ENCODE peak calls at places on chromosomes 2 and 18, in eight cellular contexts. Q, Y, T, E, S, A, U and P are unnamed samples.

GRCh38 chr2:138433995-138434991 is 67.3 kb upstream of the SPOPL start:
- DNase-seq in S (no peak), U (no peak), A (peak), Y (no peak), Q (peak), T (no peak), E (no peak), P (no peak)

GRCh38 chr2:158676696-158677095 is 118.4 kb upstream of the DAPL1 start:
- DNase-seq in T (no peak), Y (no peak), U (no peak), Q (no peak), E (no peak), A (no peak), S (no peak), P (no peak)

GRCh38 chr2:105785095-105785847 is 40.6 kb downstream of the NCK2 start:
- DNase-seq in A (no peak), U (no peak), Y (no peak), T (no peak), E (no peak), S (no peak), Q (no peak), P (no peak)

GRCh38 chr18:61502472-61502871 is 169.2 kb downstream of the CDH20 start:
- DNase-seq in Q (peak), T (peak), A (peak), E (peak), Y (peak), U (peak), S (no peak), P (peak)

GRCh38 chr2:182496596-182496995 is 69.8 kb upstream of the PDE1A start:
- DNase-seq in Y (no peak), Q (no peak), T (no peak), E (no peak), A (no peak), S (no peak), U (no peak), P (no peak)

GRCh38 chr2:194842871-194843270 is 814.2 kb upstream of the SLC39A10 start:
- DNase-seq in U (no peak), S (no peak), A (no peak), Y (no peak), T (no peak), Q (no peak), E (no peak), P (no peak)

GRCh38 chr2:52821631-52822030 is 946.0 kb upstream of the CHAC2 start:
- DNase-seq in T (no peak), Q (no peak), E (no peak), A (no peak), U (no peak), Y (peak), S (no peak), P (peak)

GRCh38 chr18:76445741-76446232 is 49.3 kb downstream of the ZNF516 start:
- DNase-seq in Q (no peak), U (no peak), A (no peak), S (no peak), Y (no peak), E (no peak), T (no peak), P (no peak)

GRCh38 chr2:61157371-61158003 is 4.5 kb upstream of the C2orf74 start:
- DNase-seq in Q (no peak), T (no peak), Y (no peak), U (no peak), E (no peak), A (no peak), S (no peak), P (no peak)

GRCh38 chr2:174681983-174682577 is 82.2 kb downstream of the CHRNA1 start:
- DNase-seq in Q (peak), E (peak), U (peak), S (peak), T (peak), A (no peak), Y (peak), P (peak)

GRCh38 chr18:53629356-53629755 is 595.1 kb downstream of the MBD2 start:
- DNase-seq in U (no peak), Q (no peak), T (no peak), E (no peak), Y (no peak), A (no peak), S (no peak), P (no peak)

GRCh38 chr2:241612156-241613017 is 24.6 kb downstream of the THAP4 start:
- DNase-seq in Q (no peak), T (no peak), Y (no peak), E (no peak), S (no peak), U (no peak), A (no peak), P (no peak)

GRCh38 chr2:32732912-32733472 is 105.1 kb downstream of the TTC27 start:
- DNase-seq in E (no peak), Y (no peak), U (no peak), Q (no peak), S (no peak), T (no peak), A (no peak), P (no peak)

GRCh38 chr2:172339431-172340010 is 87.9 kb upstream of the ITGA6 start:
- DNase-seq in Q (no peak), T (no peak), U (no peak), Y (peak), A (no peak), E (no peak), S (no peak), P (no peak)

GRCh38 chr2:162243305-162243693 is at the start of gene FAP:
- DNase-seq in T (no peak), Q (peak), U (no peak), A (no peak), E (no peak), S (no peak), Y (peak), P (no peak)

GRCh38 chr2:181143790-181144300 is 163.4 kb downstream of the UBE2E3 start:
- DNase-seq in T (no peak), Y (no peak), Q (no peak), E (no peak), A (no peak), U (no peak), S (peak), P (no peak)

GRCh38 chr2:168604252-168604651 is 148.2 kb downstream of the CERS6 start:
- DNase-seq in S (no peak), E (no peak), U (no peak), T (no peak), Q (peak), A (no peak), Y (no peak), P (no peak)

GRCh38 chr2:8548065-8548870 is 133.6 kb upstream of the ID2 start:
- DNase-seq in E (no peak), S (no peak), A (no peak), U (peak), T (peak), Q (no peak), Y (no peak), P (no peak)

GRCh38 chr2:75792146-75792545 is 81.4 kb upstream of the GCFC2 start:
- DNase-seq in A (no peak), S (no peak), Q (no peak), T (no peak), E (no peak), Y (no peak), U (no peak), P (no peak)

GRCh38 chr2:133591164-133591563 is 22.9 kb upstream of the NCKAP5 start:
- DNase-seq in A (peak), E (no peak), Y (peak), S (no peak), T (no peak), U (peak), Q (no peak), P (no peak)

GRCh38 chr2:96860065-96861029 is 2.5 kb upstream of the ANKRD39 start:
- DNase-seq in A (no peak), T (no peak), Q (no peak), E (no peak), S (no peak), Y (no peak), U (no peak), P (no peak)

GRCh38 chr18:59044855-59045254 is 94.8 kb upstream of the SEC11C start:
- DNase-seq in S (no peak), T (no peak), E (no peak), Y (no peak), U (no peak), Q (no peak), A (no peak), P (no peak)

GRCh38 chr2:241897231-241897916 is 27.8 kb downstream of the RTP5 start:
- DNase-seq in Q (no peak), T (no peak), Y (no peak), A (no peak), E (no peak), S (no peak), U (no peak), P (no peak)

GRCh38 chr2:156157670-156158069 is 174.9 kb downstream of the NR4A2 start:
- DNase-seq in S (no peak), A (peak), Q (no peak), E (no peak), T (no peak), U (no peak), Y (peak), P (no peak)

GRCh38 chr2:234966340-234966739 is 14.5 kb downstream of the SH3BP4 start:
- DNase-seq in E (no peak), U (no peak), S (no peak), Y (no peak), Q (no peak), A (no peak), T (no peak), P (no peak)

GRCh38 chr2:23412556-23413155 is 27.7 kb downstream of the KLHL29 start:
- DNase-seq in Y (peak), U (no peak), T (no peak), A (no peak), E (no peak), S (no peak), Q (peak), P (no peak)

GRCh38 chr2:96084006-96084857 is 32.1 kb downstream of the ADRA2B start:
- DNase-seq in S (no peak), E (no peak), Y (no peak), T (no peak), Q (no peak), U (no peak), A (peak), P (peak)

GRCh38 chr2:54691439-54692135 is 31.9 kb upstream of the EML6 start:
- DNase-seq in E (no peak), A (no peak), Q (no peak), U (no peak), T (no peak), S (no peak), Y (no peak), P (no peak)

GRCh38 chr18:48570313-48570712 is 31.5 kb downstream of the CTIF start:
- DNase-seq in E (no peak), T (no peak), U (no peak), S (no peak), Y (no peak), Q (no peak), A (no peak), P (no peak)

GRCh38 chr2:102971661-102972060 is 209.8 kb downstream of the TMEM182 start:
- DNase-seq in S (no peak), U (no peak), A (no peak), Q (peak), Y (no peak), E (no peak), T (no peak), P (no peak)

GRCh38 chr2:161586517-161587167 is 37.6 kb upstream of the SLC4A10 start:
- DNase-seq in Q (peak), Y (peak), A (peak), E (peak), T (no peak), S (no peak), U (no peak), P (peak)

GRCh38 chr2:1047485-1047884 is 96.8 kb downstream of the SNTG2 start:
- DNase-seq in T (no peak), A (no peak), U (no peak), E (no peak), Q (peak), Y (peak), S (no peak), P (peak)

GRCh38 chr2:101474752-101475384 is at the start of gene RFX8:
- DNase-seq in S (peak), E (no peak), Y (peak), A (no peak), U (no peak), Q (peak), T (no peak), P (no peak)

GRCh38 chr2:128450211-128451015 is 131.7 kb upstream of the HS6ST1 start:
- DNase-seq in A (no peak), U (no peak), T (peak), Q (no peak), E (no peak), S (no peak), Y (no peak), P (no peak)

GRCh38 chr2:6823111-6823510 is 42.6 kb downstream of the CMPK2 start:
- DNase-seq in A (no peak), Q (peak), U (no peak), T (no peak), E (no peak), Y (peak), S (no peak), P (peak)

GRCh38 chr2:188788621-188789020 is 185.6 kb upstream of the COL3A1 start:
- DNase-seq in U (peak), Y (peak), S (no peak), Q (peak), T (no peak), A (no peak), E (no peak), P (no peak)

GRCh38 chr2:1803217-1804115 is 59.2 kb upstream of the PXDN start:
- DNase-seq in Y (no peak), S (no peak), T (no peak), E (no peak), Q (no peak), A (no peak), U (no peak), P (no peak)

GRCh38 chr2:147782521-147782920 is 62.3 kb upstream of the ACVR2A start:
- DNase-seq in A (peak), S (no peak), U (no peak), Q (peak), E (no peak), T (no peak), Y (peak), P (no peak)

GRCh38 chr2:185291035-185291647 is 447.5 kb upstream of the FSIP2 start:
- DNase-seq in T (peak), S (peak), Q (peak), Y (peak), A (peak), E (no peak), U (peak), P (peak)